ENCODE peak calls at places on chromosomes 5 and 9, in nine cellular contexts. A is natural killer cell, S is substantia nigra, Z is SW480, B is NCI-H510A treated with DMSO at 0.1 percent for 48 hours, R is NCI-H69, K is mucosa of descending colon, I is kidney epithelial cell, J is SK-MEL-5. C is an unnamed sample.
A peak's percentile ranks its signal among the peaks of the same experiment; 100 is the strongest.

GRCh38 chr5:57033103-57033502 is 81.2 kb upstream of the MIER3 start:
- DNase-seq in A (no peak), S (no peak), Z (peak; percentile 67), B (no peak), R (no peak), K (peak; percentile 90), I (no peak), J (no peak), C (no peak)

GRCh38 chr5:34691326-34691725 is 35.2 kb downstream of the RAI14 start:
- DNase-seq in A (no peak), S (no peak), Z (no peak), B (no peak), R (no peak), K (no peak), I (no peak), J (no peak), C (no peak)

GRCh38 chr5:31962321-31962720 is 211.8 kb downstream of the GOLPH3 start:
- DNase-seq in A (no peak), S (no peak), Z (no peak), B (no peak), R (no peak), K (no peak), I (no peak), J (no peak), C (no peak)

GRCh38 chr5:1137567-1138444 is 25.9 kb upstream of the SLC12A7 start:
- DNase-seq in A (no peak), S (no peak), Z (no peak), B (no peak), R (no peak), K (peak; percentile 78), I (no peak), J (peak; percentile 24), C (no peak)

GRCh38 chr9:15115702-15116639 is 191.0 kb downstream of the TTC39B start:
- DNase-seq in A (no peak), S (no peak), Z (no peak), B (peak; percentile 2), R (peak; percentile 23), K (no peak), I (no peak), J (no peak), C (no peak)

GRCh38 chr5:142053434-142054253 is 40.8 kb upstream of the GNPDA1 start:
- DNase-seq in A (no peak), S (no peak), Z (peak; percentile 61), B (no peak), R (no peak), K (no peak), I (no peak), J (peak; percentile 27), C (no peak)

GRCh38 chr5:54159153-54159836 is 151.1 kb downstream of the ARL15 start:
- DNase-seq in A (no peak), S (no peak), Z (no peak), B (no peak), R (peak; percentile 34), K (no peak), I (no peak), J (no peak), C (no peak)

GRCh38 chr9:6655036-6655435 is 9.5 kb upstream of the GLDC start:
- DNase-seq in A (no peak), S (no peak), Z (no peak), B (no peak), R (no peak), K (no peak), I (no peak), J (no peak), C (no peak)

GRCh38 chr5:111453747-111454146 is 58.6 kb downstream of the STARD4 start:
- DNase-seq in A (no peak), S (no peak), Z (no peak), B (no peak), R (peak; percentile 95), K (no peak), I (no peak), J (peak; percentile 40), C (peak; percentile 49)

GRCh38 chr5:150321784-150322183 is 19.1 kb upstream of the ARSI start:
- DNase-seq in A (no peak), S (no peak), Z (no peak), B (no peak), R (no peak), K (no peak), I (no peak), J (no peak), C (no peak)

GRCh38 chr5:159497221-159497620 is 166.9 kb upstream of the IL12B start:
- DNase-seq in A (no peak), S (no peak), Z (no peak), B (no peak), R (no peak), K (no peak), I (no peak), J (no peak), C (no peak)

GRCh38 chr5:168837852-168838251 is 258.7 kb upstream of the PANK3 start:
- DNase-seq in A (no peak), S (no peak), Z (no peak), B (no peak), R (no peak), K (no peak), I (no peak), J (no peak), C (no peak)

GRCh38 chr5:39164016-39164415 is 55.3 kb downstream of the FYB1 start:
- DNase-seq in A (peak; percentile 29), S (no peak), Z (no peak), B (no peak), R (no peak), K (no peak), I (no peak), J (peak; percentile 53), C (no peak)

GRCh38 chr9:115137511-115137910 is 19.6 kb upstream of the TNC start:
- DNase-seq in A (no peak), S (no peak), Z (no peak), B (no peak), R (no peak), K (no peak), I (no peak), J (no peak), C (no peak)

GRCh38 chr9:69153707-69154521 is 20.2 kb upstream of the TJP2 start:
- DNase-seq in A (no peak), S (no peak), Z (no peak), B (peak; percentile 64), R (no peak), K (no peak), I (no peak), J (no peak), C (no peak)

GRCh38 chr9:116390306-116391228 is 237.0 kb downstream of the PAPPA start:
- DNase-seq in A (no peak), S (no peak), Z (no peak), B (no peak), R (no peak), K (no peak), I (no peak), J (no peak), C (no peak)

GRCh38 chr9:7976167-7976755 is 176.7 kb upstream of the DMAC1 start:
- DNase-seq in A (peak; percentile 44), S (no peak), Z (no peak), B (no peak), R (peak; percentile 27), K (peak; percentile 41), I (peak; percentile 45), J (no peak), C (no peak)

GRCh38 chr5:56175465-56175864 is 57.7 kb downstream of the ANKRD55 start:
- DNase-seq in A (no peak), S (no peak), Z (peak; percentile 54), B (no peak), R (no peak), K (no peak), I (peak; percentile 53), J (no peak), C (no peak)

GRCh38 chr9:76537150-76537646 is 78.2 kb downstream of the GCNT1 start:
- DNase-seq in A (no peak), S (no peak), Z (no peak), B (no peak), R (peak; percentile 14), K (peak; percentile 40), I (no peak), J (no peak), C (no peak)

GRCh38 chr9:88476491-88477271 is 58.3 kb upstream of the NXNL2 start:
- DNase-seq in A (no peak), S (no peak), Z (no peak), B (no peak), R (peak; percentile 87), K (no peak), I (peak; percentile 67), J (no peak), C (no peak)

GRCh38 chr9:18947772-18948391 is 85.1 kb downstream of the SAXO1 start:
- DNase-seq in A (no peak), S (no peak), Z (no peak), B (no peak), R (peak; percentile 92), K (no peak), I (no peak), J (peak; percentile 12), C (no peak)

GRCh38 chr5:108093186-108093585 is 288.7 kb downstream of the FBXL17 start:
- DNase-seq in A (no peak), S (no peak), Z (no peak), B (no peak), R (peak; percentile 72), K (no peak), I (no peak), J (peak; percentile 57), C (no peak)

GRCh38 chr9:135992486-135993408 is 31.6 kb upstream of the UBAC1 start:
- DNase-seq in A (peak; percentile 34), S (no peak), Z (peak; percentile 84), B (peak; percentile 78), R (peak; percentile 93), K (peak; percentile 79), I (peak; percentile 43), J (peak; percentile 13), C (peak; percentile 67)

GRCh38 chr5:14004598-14005394 is 60.3 kb upstream of the DNAH5 start:
- DNase-seq in A (no peak), S (no peak), Z (peak; percentile 68), B (no peak), R (no peak), K (no peak), I (no peak), J (no peak), C (no peak)

GRCh38 chr5:40736103-40736875 is 19.5 kb downstream of the TTC33 start:
- DNase-seq in A (no peak), S (no peak), Z (peak; percentile 26), B (peak; percentile 43), R (peak; percentile 61), K (no peak), I (no peak), J (peak; percentile 82), C (no peak)

GRCh38 chr5:159426694-159427093 is 96.4 kb upstream of the IL12B start:
- DNase-seq in A (no peak), S (no peak), Z (no peak), B (no peak), R (no peak), K (no peak), I (no peak), J (no peak), C (no peak)

GRCh38 chr5:134445841-134446818 is 34.4 kb upstream of the CDKN2AIPNL start:
- DNase-seq in A (no peak), S (no peak), Z (no peak), B (no peak), R (no peak), K (no peak), I (peak; percentile 70), J (no peak), C (no peak)

GRCh38 chr9:82363666-82364065 is 375.1 kb downstream of the SPATA31D1 start:
- DNase-seq in A (no peak), S (no peak), Z (no peak), B (no peak), R (peak; percentile 86), K (no peak), I (no peak), J (no peak), C (no peak)

GRCh38 chr9:76987594-76988200 is 31.8 kb upstream of the FOXB2 start:
- DNase-seq in A (no peak), S (no peak), Z (peak; percentile 65), B (peak; percentile 91), R (peak; percentile 88), K (peak; percentile 66), I (no peak), J (peak; percentile 91), C (no peak)

GRCh38 chr5:89967806-89968444 is 441.6 kb downstream of the CETN3 start:
- DNase-seq in A (no peak), S (no peak), Z (no peak), B (no peak), R (no peak), K (no peak), I (peak; percentile 1), J (no peak), C (no peak)

GRCh38 chr5:82164957-82165698 is 113.0 kb downstream of the RPS23 start:
- DNase-seq in A (no peak), S (no peak), Z (no peak), B (peak; percentile 30), R (peak; percentile 75), K (no peak), I (no peak), J (peak; percentile 16), C (no peak)

C was measured in mesothelial cell of epicardium.